ENCODE peak calls at places on chromosomes 1 and 21, in seven cellular contexts. A is esophagus squamous epithelium, C is IMR-90, R is K562, S is tibial nerve, W is spleen, M is prostate gland. K is an unnamed sample.

GRCh38 chr1:61427516-61427915 is 297.4 kb downstream of the TM2D1 start:
- DNase-seq in C (no peak), W (no peak), R (no peak), S (no peak), A (no peak), M (no peak), K (no peak)

GRCh38 chr21:15534450-15534886 is 195.3 kb upstream of the USP25 start:
- DNase-seq in C (no peak), R (no peak), A (no peak), W (no peak), S (no peak), M (no peak), K (no peak)

GRCh38 chr1:160357286-160358002 is 9.4 kb upstream of the NHLH1 start:
- DNase-seq in S (no peak), W (no peak), A (no peak), M (no peak), C (no peak), R (no peak), K (no peak)

GRCh38 chr1:197561041-197561440 is 214.2 kb downstream of the DENND1B start:
- DNase-seq in A (no peak), W (no peak), C (no peak), M (no peak), S (no peak), R (no peak), K (no peak)

GRCh38 chr1:235648407-235648907 is 1.1 kb downstream of the GNG4 start:
- DNase-seq in R (no peak), A (no peak), W (peak; percentile 65), S (no peak), M (peak; percentile 36), C (no peak), K (no peak)

GRCh38 chr1:59223213-59223612 is 73.7 kb upstream of the FGGY start:
- DNase-seq in W (no peak), M (no peak), C (no peak), R (no peak), A (no peak), S (no peak), K (no peak)

GRCh38 chr1:228088586-228089498 is 6.3 kb downstream of the ARF1 start:
- DNase-seq in R (no peak), C (no peak), W (peak; percentile 79), A (no peak), S (peak; percentile 3), M (no peak), K (peak; percentile 15)

GRCh38 chr21:15414057-15414456 is 315.7 kb upstream of the USP25 start:
- DNase-seq in W (no peak), S (no peak), M (no peak), A (no peak), R (no peak), C (no peak), K (no peak)

GRCh38 chr1:53093778-53094532 is 31.9 kb downstream of the PODN start:
- DNase-seq in A (no peak), R (no peak), M (no peak), S (no peak), W (no peak), C (no peak), K (no peak)

GRCh38 chr1:31264790-31265386 is 25.2 kb upstream of the NKAIN1 start:
- DNase-seq in S (no peak), M (no peak), R (no peak), C (no peak), A (no peak), W (no peak), K (peak; percentile 23)

GRCh38 chr1:56063461-56063860 is 515.9 kb downstream of the PLPP3 start:
- DNase-seq in R (no peak), C (no peak), S (no peak), A (no peak), W (no peak), M (no peak), K (no peak)

GRCh38 chr1:206029484-206029883 is 5.8 kb upstream of the CTSE start:
- DNase-seq in S (peak; percentile 21), R (no peak), W (no peak), M (peak; percentile 51), C (peak; percentile 20), A (no peak), K (peak; percentile 77)

GRCh38 chr1:246005067-246005466 is 502.0 kb downstream of the SMYD3 start:
- DNase-seq in W (no peak), M (no peak), C (peak; percentile 96), S (no peak), A (no peak), R (no peak), K (no peak)

GRCh38 chr1:27335506-27336422 is 6.1 kb upstream of the SYTL1 start:
- DNase-seq in R (no peak), A (no peak), C (no peak), M (no peak), S (no peak), W (no peak), K (no peak)

GRCh38 chr1:245060684-245061374 is 94.0 kb upstream of the KIF26B start:
- DNase-seq in S (no peak), M (no peak), C (peak; percentile 38), A (no peak), R (no peak), W (no peak), K (peak; percentile 93)

GRCh38 chr1:22494943-22495579 is 43.4 kb downstream of the ZBTB40 start:
- DNase-seq in W (no peak), S (no peak), C (no peak), A (no peak), M (no peak), R (no peak), K (no peak)
- H3K36me3 ChIP-seq in W (peaks cover 8% of the 10 kb centered on the region), S (no peaks in the 10 kb centered on the region), C (peaks cover 7% of the 10 kb centered on the region), A (no peaks in the 10 kb centered on the region), M (no peaks in the 10 kb centered on the region), R (peaks cover 44% of the 10 kb centered on the region), K (no peaks in the 10 kb centered on the region)

GRCh38 chr1:70961374-70961773 is 86.2 kb downstream of the PTGER3 start:
- DNase-seq in A (no peak), S (no peak), R (no peak), C (no peak), W (no peak), M (no peak), K (no peak)
- TF ChIP-seq POLR2A in A (no peak), S (no peak), R (no peak), C (no peak), W (no peak), M (no peak), K (no peak)

DNA sequence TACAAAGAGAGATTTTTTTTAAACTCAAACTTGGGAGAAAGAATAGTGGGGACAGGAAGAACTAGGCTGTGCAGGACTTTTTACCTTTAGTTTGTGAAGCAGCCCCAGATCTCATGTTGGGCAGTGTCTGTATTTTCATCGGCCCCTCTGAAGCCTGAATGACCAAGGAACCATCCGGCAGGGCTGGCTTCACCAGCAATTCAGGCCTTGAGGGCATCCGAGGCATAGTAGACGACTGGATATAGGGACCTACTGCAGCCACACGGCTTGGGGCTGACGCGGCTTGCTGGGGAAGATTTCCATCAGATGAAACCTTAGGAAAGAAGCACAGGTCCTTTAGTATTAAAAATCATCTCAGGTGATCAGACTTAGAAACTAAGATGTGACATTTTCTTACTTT is 43.7 kb downstream of the TP53BP2 start:
- DNase-seq in M (no peak), A (no peak), C (no peak), S (no peak), R (no peak), W (no peak), K (no peak)
- H3K36me3 ChIP-seq in M (peaks cover 9% of the 10 kb centered on the region), A (peaks cover 4% of the 10 kb centered on the region), C (peaks cover 49% of the 10 kb centered on the region), S (peaks cover 4% of the 10 kb centered on the region), R (peaks cover 91% of the 10 kb centered on the region), W (peaks cover 65% of the 10 kb centered on the region), K (peaks cover 11% of the 10 kb centered on the region)

GRCh38 chr1:2557146-2558029 is 1.2 kb downstream of the TNFRSF14 start:
- DNase-seq in W (no peak), R (no peak), S (no peak), C (no peak), M (peak; percentile 49), A (no peak), K (peak; percentile 63)
- TF ChIP-seq POLR2A in W (no peak), R (no peak), S (no peak), C (no peak), M (peak; percentile 27), A (no peak), K (no peak)

GRCh38 chr1:155961937-155962336 is 16.4 kb downstream of the ARHGEF2 start:
- DNase-seq in R (no peak), A (no peak), W (peak; percentile 86), C (peak; percentile 97), M (no peak), S (no peak), K (no peak)
- H3K36me3 ChIP-seq in R (peaks cover 90% of the 10 kb centered on the region), A (peaks cover 35% of the 10 kb centered on the region), W (peaks cover 96% of the 10 kb centered on the region), C (peaks cover 80% of the 10 kb centered on the region), M (peaks cover 4% of the 10 kb centered on the region), S (peaks cover 8% of the 10 kb centered on the region), K (peaks cover 39% of the 10 kb centered on the region)

GRCh38 chr1:77683836-77684148 is 1.3 kb upstream of the ZZZ3 start:
- DNase-seq in W (no peak), A (no peak), C (no peak), S (no peak), R (no peak), M (no peak), K (no peak)

GRCh38 chr1:77680173-77680572 is 2.3 kb downstream of the ZZZ3 start:
- DNase-seq in S (no peak), M (no peak), W (no peak), C (no peak), R (no peak), A (no peak), K (no peak)

GRCh38 chr1:77686784-77687518 is 4.5 kb upstream of the ZZZ3 start:
- DNase-seq in W (peak; percentile 75), S (no peak), A (no peak), M (no peak), R (no peak), C (no peak), K (peak; percentile 60)

GRCh38 chr1:77682442-77683141 is at the start of gene ZZZ3:
- DNase-seq in M (peak; percentile 89), A (peak; percentile 73), S (peak; percentile 91), C (peak; percentile 95), W (peak; percentile 97), R (peak; percentile 94), K (peak; percentile 91)

GRCh38 chr1:77683142-77683835 is 831 bp upstream of the ZZZ3 start:
- DNase-seq in M (peak; percentile 90), C (peak; percentile 89), R (peak; percentile 90), A (peak; percentile 73), S (peak; percentile 78), W (peak; percentile 99), K (peak; percentile 96)
- TF ChIP-seq POLR2A in M (peak; percentile 41), C (peak; percentile 17), R (peak; percentile 83), A (peak; percentile 57), S (peak; percentile 16), W (peak; percentile 64), K (peak; percentile 69)